ENCODE peak calls at places on chromosomes 7 and 10, in five cellular contexts. O is BJ; N is heart left ventricle; U is CD4-positive, alpha-beta memory T cell; S is mammary epithelial cell. R is an unnamed sample.

GRCh38 chr10:110802551-110803238 is 69.0 kb upstream of the PDCD4 start:
- DNase-seq in O (peak; percentile 57), N (peak; percentile 83), U (peak; percentile 64), S (peak; percentile 73), R (peak; percentile 57)

GRCh38 chr7:79529214-79529895 is 75.9 kb upstream of the MAGI2 start:
- DNase-seq in O (no peak), N (no peak), U (no peak), S (no peak), R (no peak)

GRCh38 chr10:117215079-117215478 is 17.8 kb downstream of the KCNK18 start:
- DNase-seq in O (no peak), N (no peak), U (no peak), S (no peak), R (no peak)

GRCh38 chr7:120553497-120553896 is 280.5 kb downstream of the KCND2 start:
- DNase-seq in O (no peak), N (no peak), U (no peak), S (no peak), R (no peak)

GRCh38 chr10:10662720-10663467 is 354.8 kb upstream of the CELF2 start:
- DNase-seq in O (no peak), N (no peak), U (no peak), S (no peak), R (no peak)

GRCh38 chr10:132546567-132547420 is 9.2 kb downstream of the INPP5A start:
- DNase-seq in O (no peak), N (no peak), U (no peak), S (no peak), R (no peak)

GRCh38 chr7:2863461-2864066 is 19.5 kb upstream of the GNA12 start:
- DNase-seq in O (peak; percentile 66), N (peak; percentile 84), U (peak; percentile 64), S (peak; percentile 92), R (peak; percentile 79)

GRCh38 chr7:90387470-90388240 is 15.6 kb upstream of the CLDN12 start:
- DNase-seq in O (no peak), N (no peak), U (no peak), S (peak; percentile 22), R (no peak)

GRCh38 chr10:61628875-61629513 is 33.7 kb upstream of the CABCOCO1 start:
- DNase-seq in O (peak; percentile 92), N (no peak), U (no peak), S (peak; percentile 85), R (no peak)

GRCh38 chr10:132385721-132386418 is 11.1 kb upstream of the PWWP2B start:
- DNase-seq in O (no peak), N (no peak), U (no peak), S (no peak), R (no peak)

GRCh38 chr7:4265056-4265455 is 417.0 kb upstream of the FOXK1 start:
- DNase-seq in O (no peak), N (no peak), U (no peak), S (no peak), R (no peak)

GRCh38 chr10:28677889-28678686 is 767 bp downstream of the BAMBI start:
- DNase-seq in O (no peak), N (no peak), U (peak; percentile 22), S (peak; percentile 61), R (no peak)

DNA sequence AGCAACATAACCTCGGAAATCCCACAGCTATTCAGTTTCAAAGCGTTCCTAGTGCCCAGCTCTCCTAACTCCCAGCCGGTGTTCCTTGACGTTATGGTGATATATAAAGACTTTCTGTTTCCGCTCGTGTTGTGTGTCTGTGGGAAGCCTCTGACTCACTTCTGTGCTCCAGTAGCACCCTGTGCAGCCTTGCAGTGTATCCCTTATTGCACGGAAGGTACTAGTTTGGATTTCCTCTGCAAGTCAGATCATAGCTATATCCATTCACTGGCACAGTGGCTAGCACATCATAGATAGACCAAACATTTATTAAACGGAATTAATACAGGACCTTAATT is 584 bp downstream of the ASAH2B start:
- DNase-seq in O (peak; percentile 14), N (peak; percentile 17), U (peak; percentile 21), S (peak; percentile 68), R (no peak)
- H3K4me3 ChIP-seq in O (peak overlapping the region; percentile 59), N (peak overlapping the region; percentile 76), U (peak overlapping the region; percentile 97), S (peak overlapping the region; percentile 61), R (peak overlapping the region; percentile 65)

GRCh38 chr10:97821308-97822038 is 28.2 kb upstream of the GOLGA7B start:
- DNase-seq in O (no peak), N (no peak), U (no peak), S (no peak), R (no peak)
- H3K27me3 ChIP-seq in O (peaks cover 9% of the 10 kb centered on the region), N (no peaks in the 10 kb centered on the region), U (no peaks in the 10 kb centered on the region), S (no peaks in the 10 kb centered on the region), R (no peaks in the 10 kb centered on the region)

DNA sequence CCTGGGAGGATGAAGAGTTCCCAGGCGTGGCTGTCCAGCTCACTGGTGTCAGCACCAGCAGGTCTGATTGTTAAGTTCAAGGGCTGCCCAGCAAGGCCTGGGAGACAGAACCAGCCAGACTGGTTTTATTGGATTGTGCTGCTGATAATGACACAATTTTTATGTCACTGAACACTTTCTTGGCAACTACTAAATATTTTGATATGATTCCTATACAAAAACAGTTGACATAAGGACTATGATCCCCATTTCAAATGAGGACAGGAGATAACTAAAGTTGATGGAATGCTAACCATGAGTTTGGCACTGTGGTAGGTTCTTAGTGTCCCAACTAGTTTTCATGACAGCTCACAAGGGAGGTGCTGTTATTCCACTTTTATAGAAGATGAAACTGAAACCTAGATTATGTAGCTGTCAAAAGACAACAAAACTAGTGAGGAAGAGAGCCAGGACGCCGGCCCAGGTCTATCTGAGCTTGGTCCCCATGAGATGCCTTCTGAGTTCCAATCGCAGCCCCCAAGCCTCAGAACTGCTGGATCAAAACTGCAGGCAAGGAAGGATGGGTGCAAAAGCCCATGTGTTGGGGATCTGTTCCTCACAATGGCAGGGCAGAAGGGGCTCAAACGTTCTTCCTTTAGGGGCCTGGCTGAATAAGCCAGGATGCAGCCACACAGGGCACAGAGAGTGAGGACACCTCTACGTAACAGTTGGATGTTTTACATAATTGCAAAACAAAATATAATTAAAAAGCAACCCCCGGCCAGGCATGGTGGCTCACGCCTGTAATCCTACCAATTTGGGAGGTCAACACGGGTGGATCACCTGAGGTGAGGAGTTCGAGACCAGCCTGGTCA is 52.8 kb downstream of the COBL start:
- DNase-seq in O (no peak), N (no peak), U (no peak), S (peak; percentile 23), R (peak; percentile 67)
- H3K4me3 ChIP-seq in O (no peak overlapping the region), N (no peak overlapping the region), U (no peak overlapping the region), S (no peak overlapping the region), R (no peak overlapping the region)

DNA sequence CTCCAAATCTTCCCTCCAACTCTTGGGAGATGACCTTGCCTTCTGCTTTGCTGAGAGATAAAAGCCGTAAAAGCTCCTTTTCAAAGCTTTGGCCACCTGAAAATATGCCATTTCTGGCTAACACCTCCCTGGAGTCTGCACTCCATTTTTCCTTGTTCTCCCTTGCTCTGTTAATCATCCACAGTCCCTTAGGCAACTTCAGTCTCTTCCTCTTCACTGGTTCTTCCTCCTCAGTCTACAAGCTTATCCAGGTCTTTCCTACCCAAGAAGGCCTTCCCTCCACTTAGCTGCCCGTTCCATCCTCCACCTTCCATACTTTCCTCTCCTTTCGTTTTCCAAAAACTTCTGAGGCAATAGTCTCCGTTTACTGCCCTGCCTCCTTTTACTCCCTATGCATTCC is 30.5 kb downstream of the PAX2 start:
- DNase-seq in O (no peak), N (no peak), U (no peak), S (no peak), R (no peak)
- H3K27me3 ChIP-seq in O (peaks cover 23% of the 10 kb centered on the region), N (peaks cover 4% of the 10 kb centered on the region), U (peaks cover 8% of the 10 kb centered on the region), S (peaks cover 1% of the 10 kb centered on the region), R (no peaks in the 10 kb centered on the region)

R was measured in lung.